ENCODE peak calls at places on chromosomes 3 and 15, in six cellular contexts. Y, J, X, H, E and W are unnamed samples. For H3K9me3, the result is how much of the 10 kb centered on the place peaks cover.

GRCh38 chr3:9399746-9400145 is 2.3 kb downstream of the SETD5 start:
- DNase-seq in Y (peak), J (no peak), X (peak), H (peak), E (peak), W (no peak)

GRCh38 chr15:60634815-60635214 is 155.9 kb upstream of the ICE2 start:
- DNase-seq in Y (no peak), J (no peak), X (no peak), H (no peak), E (no peak), W (no peak)

GRCh38 chr3:171646357-171647133 is 163.7 kb downstream of the PLD1 start:
- DNase-seq in Y (peak), J (no peak), X (no peak), H (peak), E (peak), W (no peak)

GRCh38 chr3:149080011-149080698 is 6.2 kb downstream of the HLTF start:
- DNase-seq in Y (no peak), J (no peak), X (no peak), H (no peak), E (no peak), W (no peak)

GRCh38 chr3:48684054-48684349 is 1.7 kb downstream of the NCKIPSD start:
- DNase-seq in Y (no peak), J (no peak), X (no peak), H (no peak), E (no peak), W (no peak)

GRCh38 chr3:10224794-10225660 is 23.2 kb upstream of the TATDN2 start:
- DNase-seq in Y (peak), J (no peak), X (peak), H (peak), E (peak), W (peak)

GRCh38 chr3:29183346-29184087 is 97.4 kb upstream of the RBMS3 start:
- DNase-seq in Y (no peak), J (no peak), X (no peak), H (no peak), E (no peak), W (no peak)

GRCh38 chr3:111577798-111578685 is 17.1 kb downstream of the ZBED2 start:
- DNase-seq in Y (peak), J (peak), X (no peak), H (peak), E (peak), W (no peak)

GRCh38 chr3:55756976-55757375 is 269.9 kb upstream of the WNT5A start:
- DNase-seq in Y (no peak), J (no peak), X (no peak), H (no peak), E (no peak), W (no peak)

DNA sequence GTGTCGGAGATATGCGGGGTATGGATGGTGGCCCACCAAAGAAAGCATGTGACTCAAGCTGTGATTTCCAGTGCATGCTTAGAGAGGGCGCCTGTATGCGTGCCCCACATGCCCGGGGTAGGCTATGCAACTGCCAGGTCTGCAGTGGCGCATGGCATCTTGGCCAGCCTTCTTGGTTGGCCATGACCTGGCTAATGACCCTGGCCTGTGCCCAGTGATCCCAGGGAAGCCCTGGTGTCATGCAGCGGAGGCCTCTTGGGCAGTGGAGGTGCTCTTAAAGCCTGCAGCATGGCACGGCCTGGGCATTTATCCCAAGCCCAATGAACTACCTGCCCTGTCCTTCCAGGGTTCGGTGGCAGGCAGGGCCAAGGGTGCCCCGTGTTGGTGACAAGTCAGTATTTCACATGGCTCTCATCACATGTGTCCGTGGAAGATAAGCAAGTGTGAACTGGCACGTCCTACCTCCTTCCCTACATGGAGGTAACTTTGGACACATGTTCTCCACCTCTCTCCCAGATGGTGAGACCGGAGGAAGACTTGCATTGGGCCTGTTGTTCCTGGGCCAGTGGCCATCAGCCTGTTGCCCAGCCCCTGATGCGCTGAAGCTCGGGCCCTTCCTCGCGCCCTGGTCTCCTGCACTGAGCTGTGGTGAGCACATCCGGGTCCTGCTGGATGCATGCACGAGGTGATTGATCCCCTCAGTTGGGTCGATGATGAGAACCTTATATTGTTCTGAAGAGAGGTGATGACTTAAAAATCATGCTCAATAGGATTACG is 192.0 kb downstream of the UBE3A start:
- DNase-seq in Y (peak), J (no peak), X (peak), H (no peak), E (no peak), W (no peak)
- H3K9me3 ChIP-seq in Y (under half), J (under half), X (under half), H (under half), E (under half), W (under half)

GRCh38 chr3:196180346-196180745 is 30.9 kb downstream of the ZDHHC19 start:
- DNase-seq in Y (no peak), J (no peak), X (peak), H (no peak), E (no peak), W (no peak)

GRCh38 chr3:196178993-196179379 is 32.2 kb downstream of the ZDHHC19 start:
- DNase-seq in Y (no peak), J (no peak), X (no peak), H (no peak), E (no peak), W (no peak)

GRCh38 chr3:196177967-196178366 is 33.2 kb downstream of the ZDHHC19 start:
- DNase-seq in Y (no peak), J (no peak), X (peak), H (no peak), E (no peak), W (no peak)

GRCh38 chr3:196181127-196181546 is 30.1 kb downstream of the ZDHHC19 start:
- DNase-seq in Y (no peak), J (no peak), X (peak), H (no peak), E (no peak), W (no peak)

GRCh38 chr3:196179380-196180308 is 31.6 kb downstream of the ZDHHC19 start:
- DNase-seq in Y (no peak), J (peak), X (peak), H (peak), E (peak), W (no peak)
- TF ChIP-seq CTCF in Y (no peak), J (peak), X (no peak), H (peak), E (no peak), W (no peak)

DNA sequence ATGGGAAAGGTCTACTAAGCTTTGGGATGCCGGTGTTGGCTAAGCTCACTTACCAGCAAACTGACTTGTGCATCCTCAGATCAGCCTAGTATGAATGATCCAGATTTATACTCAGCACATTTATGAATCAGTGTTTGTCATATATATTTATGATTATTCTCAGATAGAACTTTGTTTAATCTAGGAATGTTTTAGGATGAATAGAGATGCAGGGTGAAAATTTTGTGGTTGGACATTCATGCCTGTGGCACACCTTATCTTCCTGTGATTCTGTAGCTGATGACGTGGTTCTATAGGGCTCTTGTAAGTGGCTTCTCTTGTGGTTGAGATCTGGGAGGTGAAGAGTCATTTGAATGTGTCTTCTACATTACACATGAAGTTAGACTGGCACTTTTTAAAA is 11.4 kb downstream of the CDIN1 start:
- DNase-seq in Y (no peak), J (no peak), X (no peak), H (no peak), E (no peak), W (no peak)
- H3K27ac ChIP-seq in Y (no peak), J (no peak), X (peak), H (no peak), E (no peak), W (no peak)

DNA sequence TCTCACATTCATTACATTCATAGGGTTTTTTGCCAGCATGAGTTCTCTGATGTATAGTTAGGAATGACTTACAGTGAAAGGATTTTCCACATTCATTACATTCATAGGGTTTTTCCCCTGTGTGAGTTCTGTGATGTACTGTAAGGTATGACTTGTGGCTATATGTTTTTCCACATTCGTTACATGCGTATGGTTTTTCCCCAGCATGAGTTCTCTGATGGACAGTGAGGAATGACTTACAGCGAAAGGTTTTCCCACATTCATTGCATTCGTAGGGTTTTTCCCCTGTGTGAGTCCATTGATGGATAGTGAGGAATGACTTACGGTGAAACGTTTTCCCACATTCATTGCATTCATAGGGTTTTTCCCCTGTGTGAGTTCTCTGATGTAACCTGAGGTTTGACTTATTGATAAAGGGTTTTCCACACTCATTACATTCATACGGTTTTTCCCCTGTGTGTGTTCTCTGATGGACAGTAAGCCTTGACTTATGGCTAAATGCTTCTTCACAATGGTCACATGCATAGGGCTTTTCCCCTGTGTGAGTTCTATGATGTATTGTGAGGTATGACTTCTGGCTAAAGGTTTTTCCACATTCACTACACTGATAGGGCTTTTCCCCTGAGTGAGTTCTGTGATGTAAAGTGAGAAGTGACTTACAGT is 47.4 kb downstream of the ZNF717 start:
- DNase-seq in Y (no peak), J (no peak), X (no peak), H (no peak), E (no peak), W (no peak)
- H3K9me3 ChIP-seq in Y (under half), J (under half), X (half or more), H (under half), E (under half), W (half or more)

GRCh38 chr3:20861454-20861853 is 675.4 kb upstream of the SGO1 start:
- DNase-seq in Y (no peak), J (no peak), X (no peak), H (no peak), E (no peak), W (no peak)

GRCh38 chr3:20852712-20853111 is 666.7 kb upstream of the SGO1 start:
- DNase-seq in Y (no peak), J (no peak), X (no peak), H (no peak), E (no peak), W (no peak)

GRCh38 chr3:20853890-20854289 is 667.9 kb upstream of the SGO1 start:
- DNase-seq in Y (no peak), J (no peak), X (no peak), H (no peak), E (no peak), W (no peak)

GRCh38 chr3:20857636-20858035 is 671.6 kb upstream of the SGO1 start:
- DNase-seq in Y (no peak), J (no peak), X (no peak), H (no peak), E (no peak), W (no peak)
- TF ChIP-seq CTCF in Y (no peak), J (no peak), X (no peak), H (no peak), E (no peak), W (no peak)

DNA sequence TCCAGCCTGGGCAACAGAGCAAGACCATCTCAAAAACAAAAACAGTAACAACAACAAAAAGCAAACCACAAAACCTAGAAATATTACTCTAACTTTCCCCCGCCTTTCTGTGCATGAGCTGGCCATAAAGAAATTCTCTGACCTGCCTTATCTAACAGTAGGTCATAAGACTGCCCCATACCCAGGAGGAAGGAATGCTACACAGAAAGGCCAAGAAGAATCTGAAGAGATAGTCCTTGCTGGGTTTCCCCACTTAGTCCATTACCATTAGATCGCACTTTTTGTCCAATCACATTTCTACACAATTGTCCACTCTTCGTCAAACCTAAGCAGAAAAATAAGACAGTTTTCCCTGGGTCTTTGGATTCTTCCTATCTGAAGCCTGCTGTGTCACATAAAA is 23.5 kb downstream of the CIAO2A start:
- DNase-seq in Y (no peak), J (no peak), X (no peak), H (no peak), E (no peak), W (no peak)
- H3K27ac ChIP-seq in Y (no peak), J (no peak), X (peak), H (no peak), E (no peak), W (peak)

DNA sequence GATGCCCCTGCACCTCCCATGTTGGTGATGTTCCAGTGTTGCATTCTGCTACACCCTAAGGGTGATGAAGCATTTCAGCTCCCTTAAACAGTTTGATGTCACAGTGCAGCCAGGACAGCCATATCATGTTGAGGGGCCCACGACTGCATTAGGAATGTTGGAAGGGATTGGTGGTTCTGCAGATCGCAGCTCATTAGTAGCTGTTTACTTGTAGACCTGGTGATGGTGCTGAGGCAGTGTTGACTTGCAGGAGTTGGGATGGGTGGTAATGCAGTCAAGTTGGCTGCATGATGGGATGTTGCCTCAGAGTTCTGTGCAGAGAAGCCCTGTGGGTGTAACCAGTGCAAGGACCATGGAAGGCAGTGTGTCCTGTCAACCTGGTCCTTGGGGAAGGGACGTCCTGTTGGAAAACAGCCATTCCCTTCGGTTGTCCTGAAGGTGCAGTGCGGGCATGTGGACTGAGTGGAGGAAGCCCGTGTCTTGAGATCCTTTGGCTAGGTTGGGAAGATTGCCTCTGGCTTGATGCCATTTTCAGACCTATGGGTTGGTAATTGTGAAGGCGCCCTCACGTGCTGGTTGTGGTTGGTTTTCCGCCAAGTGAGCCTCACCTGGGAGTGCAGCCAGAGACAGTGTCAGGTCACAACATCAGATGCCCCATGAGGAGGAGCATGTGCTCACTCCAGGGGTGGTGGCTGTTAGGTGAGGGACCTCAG is 100.7 kb downstream of the SNRPN start:
- DNase-seq in Y (no peak), J (no peak), X (no peak), H (no peak), E (no peak), W (no peak)
- H3K9me3 ChIP-seq in Y (half or more), J (half or more), X (half or more), H (under half), E (under half), W (half or more)

GRCh38 chr3:128609294-128609693 is 41.3 kb downstream of the RPN1 start:
- DNase-seq in Y (peak), J (no peak), X (no peak), H (no peak), E (no peak), W (no peak)
- TF ChIP-seq CTCF in Y (no peak), J (no peak), X (no peak), H (peak), E (no peak), W (no peak)